ENCODE peak calls at places on chromosomes 12 and 14, in eight cellular contexts. N is GM12864, O is nephron progenitor cell, Z is astrocyte of the cerebellum, U is type B pancreatic cell, X is endothelial cell, Q is body of pancreas, T is natural killer cell. E is an unnamed sample.

GRCh38 chr14:53011053-53011462 is 60.2 kb upstream of the FERMT2 start:
- DNase-seq in X (no peak), O (peak), U (no peak), N (no peak), Z (peak), Q (peak), T (no peak), E (peak)

GRCh38 chr14:77489051-77489450 is 9.6 kb downstream of the ISM2 start:
- DNase-seq in Q (no peak), Z (no peak), N (no peak), X (no peak), U (no peak), T (no peak), O (no peak), E (no peak)

GRCh38 chr14:72614891-72615410 is 278.9 kb downstream of the DPF3 start:
- DNase-seq in X (no peak), Q (no peak), N (no peak), U (peak), O (no peak), T (no peak), Z (no peak), E (no peak)

GRCh38 chr14:65304963-65305362 is 107.6 kb upstream of the FUT8 start:
- DNase-seq in T (no peak), Z (no peak), X (no peak), N (no peak), Q (no peak), O (no peak), U (no peak), E (no peak)

GRCh38 chr12:79920421-79921238 is 14.3 kb downstream of the PPP1R12A start:
- DNase-seq in Q (no peak), Z (no peak), T (no peak), O (no peak), N (no peak), U (no peak), X (no peak), E (no peak)

GRCh38 chr12:104748790-104749189 is 209.3 kb downstream of the SLC41A2 start:
- DNase-seq in U (no peak), O (no peak), X (no peak), Z (no peak), Q (no peak), N (no peak), T (no peak), E (no peak)

GRCh38 chr12:2057041-2057792 is 4.4 kb downstream of the CACNA1C start:
- DNase-seq in U (peak), Q (peak), N (peak), O (peak), X (peak), Z (peak), T (no peak), E (no peak)

GRCh38 chr12:27523305-27523641 is 733 bp upstream of the PPFIBP1 start:
- DNase-seq in O (no peak), T (no peak), Z (no peak), X (no peak), Q (no peak), N (no peak), U (no peak), E (no peak)

GRCh38 chr14:61838661-61839060 is 76.4 kb downstream of the SNAPC1 start:
- DNase-seq in X (no peak), O (no peak), U (no peak), Q (no peak), T (no peak), N (no peak), Z (no peak), E (no peak)

GRCh38 chr12:130916251-130916911 is 37.3 kb upstream of the ADGRD1 start:
- DNase-seq in N (peak), U (no peak), Z (no peak), T (no peak), X (peak), Q (peak), O (peak), E (no peak)

GRCh38 chr12:19576421-19576925 is 137.2 kb downstream of the AEBP2 start:
- DNase-seq in T (no peak), U (no peak), Z (no peak), N (no peak), X (no peak), O (no peak), Q (no peak), E (no peak)

GRCh38 chr12:65432606-65433005 is 154.1 kb downstream of the MSRB3 start:
- DNase-seq in X (no peak), T (no peak), O (no peak), U (no peak), Q (no peak), Z (no peak), N (no peak), E (no peak)

GRCh38 chr12:14873440-14874185 is 12.0 kb downstream of the MGP start:
- DNase-seq in X (no peak), O (no peak), Z (no peak), N (no peak), T (no peak), U (no peak), Q (no peak), E (no peak)

GRCh38 chr12:59164991-59165718 is 244.9 kb upstream of the LRIG3 start:
- DNase-seq in X (no peak), U (no peak), N (no peak), Z (peak), T (no peak), O (no peak), Q (no peak), E (no peak)
- TF ChIP-seq CTCF in X (peak), U (peak), N (no peak), Z (peak), T (no peak), O (peak), Q (peak), E (peak)

DNA sequence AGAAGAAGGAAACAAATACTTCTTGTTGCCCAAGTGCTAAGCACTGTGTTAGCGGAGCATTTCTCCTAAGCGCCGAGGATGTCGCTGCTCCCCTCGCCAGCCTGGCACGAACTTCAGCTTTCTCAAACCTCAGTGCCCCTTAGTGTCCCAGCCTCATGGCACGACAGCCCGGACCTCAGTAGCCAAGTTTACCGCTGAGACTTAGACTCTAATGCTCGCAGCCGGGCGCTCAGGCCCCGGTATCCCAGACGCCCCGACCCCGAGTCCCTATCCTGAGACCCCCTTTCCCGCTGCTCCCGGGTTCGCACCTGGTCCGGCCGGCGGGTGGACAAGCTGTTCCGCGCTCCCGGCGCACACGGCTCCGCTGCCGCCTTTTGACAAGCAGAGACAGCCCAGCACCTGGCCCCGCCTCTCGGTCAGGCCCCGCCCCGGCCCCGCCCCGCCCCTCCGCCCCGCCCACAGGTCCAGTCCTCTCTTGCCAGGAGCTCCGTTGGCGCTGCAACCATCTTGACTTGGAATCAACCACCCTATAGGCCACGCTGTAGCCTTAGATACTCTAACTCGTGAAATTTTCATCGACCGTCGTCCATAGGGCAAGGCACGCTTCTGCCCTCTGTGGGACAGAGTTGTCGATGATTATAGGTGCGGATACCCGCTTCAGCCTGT is at the start of gene VDR:
- DNase-seq in Q (peak), X (peak), U (no peak), O (peak), N (no peak), Z (no peak), T (peak), E (no peak)
- TF ChIP-seq CTCF in Q (no peak), X (no peak), U (no peak), O (no peak), N (peak), Z (no peak), T (peak), E (peak)

GRCh38 chr14:32996343-32996742 is 57.7 kb downstream of the NPAS3 start:
- DNase-seq in Z (no peak), Q (no peak), O (no peak), X (no peak), T (no peak), U (no peak), N (no peak), E (no peak)

GRCh38 chr14:32998433-32998832 is 59.8 kb downstream of the NPAS3 start:
- DNase-seq in Q (peak), O (no peak), U (no peak), N (no peak), Z (no peak), X (no peak), T (no peak), E (no peak)
- TF ChIP-seq CTCF in Q (no peak), O (no peak), U (peak), N (peak), Z (peak), X (no peak), T (no peak), E (peak)

GRCh38 chr14:75175677-75176141 is 703 bp downstream of the TMED10 start:
- DNase-seq in N (no peak), Z (no peak), T (no peak), X (no peak), O (no peak), Q (no peak), U (no peak), E (no peak)

GRCh38 chr14:75170797-75171196 is 5.6 kb downstream of the TMED10 start:
- DNase-seq in O (no peak), U (no peak), Z (no peak), Q (no peak), T (no peak), X (no peak), N (no peak), E (no peak)

GRCh38 chr14:75174066-75174465 is 2.3 kb downstream of the TMED10 start:
- DNase-seq in T (no peak), Z (no peak), O (no peak), X (no peak), N (no peak), U (no peak), Q (no peak), E (no peak)

GRCh38 chr14:75181426-75182062 is 5.1 kb upstream of the TMED10 start:
- DNase-seq in U (no peak), Q (no peak), N (no peak), O (no peak), Z (no peak), X (no peak), T (no peak), E (no peak)

DNA sequence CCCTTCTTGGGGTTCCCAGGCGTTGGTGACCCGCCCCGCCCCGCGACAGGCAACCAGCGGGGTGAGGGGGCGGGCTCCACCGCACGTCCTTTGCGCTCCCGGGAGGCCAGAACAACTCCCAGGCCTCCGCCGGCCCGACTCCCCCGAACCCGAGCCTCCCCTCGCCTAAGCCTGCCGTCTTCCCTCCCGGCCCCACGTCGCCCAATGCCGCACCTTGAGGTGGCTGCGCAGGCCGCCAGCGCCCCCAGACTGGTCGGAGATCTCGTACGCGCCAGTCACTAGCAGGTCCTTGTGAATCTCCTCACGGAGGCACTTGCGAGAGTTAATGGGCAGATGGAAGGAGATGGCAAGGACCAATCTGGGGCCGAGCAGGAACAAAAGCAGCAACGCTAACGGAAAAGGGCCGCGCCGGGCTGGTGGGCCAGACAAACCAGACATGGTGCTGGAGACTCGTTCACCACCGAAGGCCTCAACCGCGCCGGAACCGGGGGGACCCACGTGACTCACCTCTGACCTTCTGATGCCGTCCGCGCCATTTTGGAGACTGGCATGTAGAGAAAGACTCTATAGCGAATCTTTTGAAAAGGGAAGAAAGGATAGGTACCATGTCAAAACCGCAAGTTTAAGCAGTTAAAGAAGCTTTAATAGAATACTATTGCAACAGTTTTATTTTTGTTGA is at the start of gene TMED10:
- DNase-seq in O (peak), Z (peak), T (peak), N (peak), U (peak), Q (peak), X (peak), E (peak)
- TF ChIP-seq CTCF in O (no peak), Z (no peak), T (no peak), N (peak), U (no peak), Q (no peak), X (no peak), E (peak)

GRCh38 chr12:61993734-61994345 is 266.4 kb upstream of the USP15 start:
- DNase-seq in Q (no peak), O (peak), X (peak), T (no peak), Z (no peak), U (no peak), N (no peak), E (no peak)
- TF ChIP-seq CTCF in Q (peak), O (peak), X (peak), T (no peak), Z (peak), U (peak), N (peak), E (peak)

GRCh38 chr12:116616536-116617248 is 57.5 kb downstream of the MAP1LC3B2 start:
- DNase-seq in N (no peak), U (no peak), Q (no peak), T (no peak), O (no peak), Z (no peak), X (no peak), E (no peak)
- TF ChIP-seq CTCF in N (no peak), U (no peak), Q (no peak), T (no peak), O (no peak), Z (no peak), X (no peak), E (no peak)

GRCh38 chr12:101415228-101415627 is 7.7 kb upstream of the ARL1 start:
- DNase-seq in X (no peak), T (no peak), O (no peak), Z (no peak), N (no peak), U (no peak), Q (no peak), E (no peak)

DNA sequence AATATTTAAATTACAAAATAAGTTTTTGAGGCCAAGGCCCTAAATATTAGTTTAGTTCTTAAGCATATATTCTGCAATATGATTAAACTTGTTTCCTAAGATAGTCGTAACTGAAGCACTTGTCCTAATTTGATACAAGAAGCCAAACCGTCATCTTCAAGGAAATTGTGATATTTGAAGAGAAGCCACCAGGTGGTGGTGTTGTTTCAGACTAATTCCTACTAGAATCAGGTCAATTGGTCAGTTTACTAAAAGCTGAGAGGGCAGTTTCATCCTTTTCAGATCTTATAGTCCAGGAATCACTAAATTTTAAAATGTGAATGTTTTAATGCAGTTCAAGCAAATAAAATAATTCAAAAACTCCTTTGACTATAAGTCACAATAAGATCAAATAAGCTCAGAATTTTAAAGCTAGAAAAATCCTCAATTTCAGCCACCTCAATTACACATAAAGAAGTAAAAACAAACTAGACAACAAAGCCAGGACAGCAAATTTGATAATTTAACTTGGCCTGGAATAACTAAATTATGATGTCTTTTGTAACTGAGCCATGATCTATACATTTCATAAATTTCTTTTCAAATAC is 7.1 kb upstream of the ARL1 start:
- DNase-seq in Z (peak), N (no peak), X (peak), Q (peak), U (no peak), O (peak), T (no peak), E (no peak)
- TF ChIP-seq CTCF in Z (peak), N (peak), X (peak), Q (peak), U (peak), O (peak), T (peak), E (peak)

DNA sequence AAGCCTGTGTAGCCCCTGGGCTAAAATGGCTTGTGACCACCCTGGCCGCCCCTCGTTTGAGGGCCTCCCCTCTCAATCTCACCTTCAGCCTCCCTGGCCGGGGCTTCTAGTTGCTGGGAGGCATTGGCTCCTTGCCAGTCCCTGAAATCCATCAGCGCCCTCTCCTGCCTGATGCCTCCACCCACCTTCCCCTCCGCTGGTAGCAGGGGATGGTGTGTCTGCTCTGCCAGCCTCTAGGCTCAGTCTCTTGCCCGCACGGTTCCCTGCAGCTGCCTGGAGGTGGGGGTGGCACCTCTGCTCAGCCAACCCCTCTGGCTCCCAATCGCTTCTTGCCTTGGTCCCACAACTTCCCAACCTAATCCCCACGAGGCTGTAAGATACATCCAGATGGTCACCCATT is 167.9 kb downstream of the PHETA1 start:
- DNase-seq in T (no peak), N (no peak), Z (no peak), U (no peak), Q (no peak), O (peak), X (no peak), E (no peak)
- TF ChIP-seq CTCF in T (no peak), N (no peak), Z (no peak), U (no peak), Q (no peak), O (no peak), X (no peak), E (no peak)

GRCh38 chr12:22130671-22131070 is 84.7 kb downstream of the CMAS start:
- DNase-seq in U (no peak), N (no peak), X (no peak), Z (no peak), Q (no peak), T (no peak), O (no peak), E (no peak)
- TF ChIP-seq CTCF in U (no peak), N (no peak), X (no peak), Z (no peak), Q (no peak), T (no peak), O (no peak), E (no peak)

GRCh38 chr12:18368594-18368993 is 107.3 kb downstream of the PIK3C2G start:
- DNase-seq in Z (no peak), O (no peak), X (no peak), Q (no peak), N (no peak), T (no peak), U (no peak), E (no peak)
- TF ChIP-seq CTCF in Z (no peak), O (no peak), X (no peak), Q (no peak), N (no peak), T (no peak), U (no peak), E (no peak)

E was measured in chondrocyte.